ENCODE peak calls at places on chromosomes 1 and 21, in eight cellular contexts. S is AG04450, T is psoas muscle, P is PC-3, G is transverse colon, E is aorta, I is tibial nerve, K is esophagus squamous epithelium. O is an unnamed sample.

GRCh38 chr1:15016526-15016925 is 137.0 kb upstream of the TMEM51 start:
- DNase-seq in S (no peak), E (no peak), T (no peak), G (no peak), P (no peak), K (no peak), I (no peak), O (no peak)

GRCh38 chr1:186330758-186331157 is 44.3 kb downstream of the TPR start:
- DNase-seq in I (no peak), K (no peak), G (no peak), S (no peak), T (no peak), E (no peak), P (peak; percentile 10), O (no peak)

GRCh38 chr1:167791281-167792209 is 69.8 kb downstream of the MPZL1 start:
- DNase-seq in K (no peak), P (no peak), S (peak; percentile 98), T (peak; percentile 43), G (peak; percentile 36), E (no peak), I (peak; percentile 40), O (no peak)

GRCh38 chr1:2409745-2410144 is 2.6 kb downstream of the PEX10 start:
- DNase-seq in T (no peak), G (no peak), E (no peak), I (no peak), K (no peak), P (no peak), S (no peak), O (no peak)

GRCh38 chr1:196407358-196408041 is 200.7 kb downstream of the KCNT2 start:
- DNase-seq in T (no peak), K (no peak), G (no peak), I (no peak), P (no peak), E (no peak), S (no peak), O (no peak)

GRCh38 chr1:24189528-24189927 is 2.4 kb upstream of the IFNLR1 start:
- DNase-seq in G (peak; percentile 65), I (no peak), S (no peak), K (no peak), T (no peak), E (no peak), P (no peak), O (no peak)

GRCh38 chr1:98793136-98793535 is 131.6 kb downstream of the SNX7 start:
- DNase-seq in T (no peak), S (no peak), P (no peak), E (no peak), G (no peak), I (no peak), K (no peak), O (no peak)

GRCh38 chr1:12433323-12434053 is 184.5 kb downstream of the DHRS3 start:
- DNase-seq in E (peak; percentile 73), T (peak; percentile 49), S (no peak), K (no peak), G (peak; percentile 36), P (peak; percentile 3), I (no peak), O (no peak)

GRCh38 chr1:201715801-201716741 is 112.9 kb upstream of the IPO9 start:
- DNase-seq in T (no peak), I (no peak), K (no peak), E (peak; percentile 78), S (no peak), G (no peak), P (no peak), O (no peak)

GRCh38 chr1:18100493-18101063 is 7.0 kb upstream of the IGSF21 start:
- DNase-seq in K (no peak), P (peak; percentile 75), T (peak; percentile 58), I (peak; percentile 69), G (peak; percentile 79), E (peak; percentile 78), S (peak; percentile 18), O (no peak)

GRCh38 chr1:112542206-112542973 is 33.6 kb downstream of the WNT2B start:
- DNase-seq in I (no peak), T (no peak), K (no peak), G (no peak), E (no peak), P (no peak), S (no peak), O (no peak)

GRCh38 chr1:7281821-7282220 is 489.3 kb upstream of the VAMP3 start:
- DNase-seq in E (no peak), P (no peak), G (no peak), S (peak; percentile 75), K (no peak), T (no peak), I (no peak), O (no peak)

GRCh38 chr1:19163261-19163660 is 46.8 kb downstream of the UBR4 start:
- DNase-seq in K (no peak), I (no peak), E (no peak), G (no peak), S (peak; percentile 86), P (peak; percentile 73), T (no peak), O (no peak)
- H3K27ac ChIP-seq in K (peak overlapping the region; percentile 40), I (no peak overlapping the region), E (peak overlapping the region; percentile 41), G (peak overlapping the region; percentile 25), S (peak overlapping the region; percentile 11), P (peak overlapping the region; percentile 45), T (no peak overlapping the region), O (no peak overlapping the region)

DNA sequence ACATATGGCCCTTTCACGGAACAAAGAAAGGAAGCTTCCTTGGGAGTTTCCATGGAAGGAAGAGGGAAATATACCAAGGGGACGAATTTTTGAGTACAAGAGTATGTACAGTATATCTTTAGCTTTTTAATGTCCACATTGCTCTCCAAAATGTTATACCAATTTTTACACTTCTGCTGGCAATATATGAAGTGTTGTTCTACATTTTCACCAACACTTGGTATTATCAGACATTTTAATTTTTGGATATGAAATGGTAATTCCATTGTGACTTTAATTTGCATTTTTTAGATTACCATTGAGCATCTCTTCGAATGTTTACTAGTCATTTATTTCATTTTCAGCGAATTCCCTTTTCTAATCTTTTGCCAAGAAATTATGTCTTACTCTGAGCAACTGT is 5.5 kb upstream of the VPS45 start:
- DNase-seq in G (no peak), E (no peak), S (no peak), I (no peak), T (no peak), P (no peak), K (no peak), O (no peak)
- H3K27ac ChIP-seq in G (peak overlapping the region; percentile 47), E (peak overlapping the region; percentile 33), S (peak overlapping the region; percentile 91), I (peak overlapping the region; percentile 63), T (no peak overlapping the region), P (peak overlapping the region; percentile 48), K (peak overlapping the region; percentile 70), O (peak overlapping the region; percentile 56)

DNA sequence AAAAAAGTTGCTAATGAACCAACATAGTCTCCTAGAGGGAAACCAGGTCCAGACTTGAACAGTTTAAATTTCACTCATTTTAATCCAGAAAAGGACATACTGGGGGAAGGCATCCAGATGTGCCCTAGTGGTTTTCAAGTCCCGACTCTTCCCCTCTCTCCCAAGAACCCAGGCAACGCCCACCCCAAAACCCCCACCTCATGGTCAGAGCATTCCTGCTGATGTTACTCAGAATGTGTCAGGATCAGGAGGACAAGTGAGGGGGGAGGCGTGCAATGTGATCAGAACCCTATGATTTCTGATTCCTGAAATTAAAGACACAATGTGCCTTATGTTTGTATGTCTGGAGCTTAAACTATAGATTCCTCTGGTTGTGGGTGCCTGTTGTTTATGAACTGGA is 1.6 kb upstream of the CTSK start:
- DNase-seq in T (peak; percentile 15), I (no peak), P (peak; percentile 22), K (no peak), E (no peak), S (no peak), G (no peak), O (peak; percentile 69)
- H3K27ac ChIP-seq in T (no peak overlapping the region), I (peak overlapping the region; percentile 80), P (no peak overlapping the region), K (peak overlapping the region; percentile 61), E (no peak overlapping the region), S (no peak overlapping the region), G (no peak overlapping the region), O (peak overlapping the region; percentile 46)

DNA sequence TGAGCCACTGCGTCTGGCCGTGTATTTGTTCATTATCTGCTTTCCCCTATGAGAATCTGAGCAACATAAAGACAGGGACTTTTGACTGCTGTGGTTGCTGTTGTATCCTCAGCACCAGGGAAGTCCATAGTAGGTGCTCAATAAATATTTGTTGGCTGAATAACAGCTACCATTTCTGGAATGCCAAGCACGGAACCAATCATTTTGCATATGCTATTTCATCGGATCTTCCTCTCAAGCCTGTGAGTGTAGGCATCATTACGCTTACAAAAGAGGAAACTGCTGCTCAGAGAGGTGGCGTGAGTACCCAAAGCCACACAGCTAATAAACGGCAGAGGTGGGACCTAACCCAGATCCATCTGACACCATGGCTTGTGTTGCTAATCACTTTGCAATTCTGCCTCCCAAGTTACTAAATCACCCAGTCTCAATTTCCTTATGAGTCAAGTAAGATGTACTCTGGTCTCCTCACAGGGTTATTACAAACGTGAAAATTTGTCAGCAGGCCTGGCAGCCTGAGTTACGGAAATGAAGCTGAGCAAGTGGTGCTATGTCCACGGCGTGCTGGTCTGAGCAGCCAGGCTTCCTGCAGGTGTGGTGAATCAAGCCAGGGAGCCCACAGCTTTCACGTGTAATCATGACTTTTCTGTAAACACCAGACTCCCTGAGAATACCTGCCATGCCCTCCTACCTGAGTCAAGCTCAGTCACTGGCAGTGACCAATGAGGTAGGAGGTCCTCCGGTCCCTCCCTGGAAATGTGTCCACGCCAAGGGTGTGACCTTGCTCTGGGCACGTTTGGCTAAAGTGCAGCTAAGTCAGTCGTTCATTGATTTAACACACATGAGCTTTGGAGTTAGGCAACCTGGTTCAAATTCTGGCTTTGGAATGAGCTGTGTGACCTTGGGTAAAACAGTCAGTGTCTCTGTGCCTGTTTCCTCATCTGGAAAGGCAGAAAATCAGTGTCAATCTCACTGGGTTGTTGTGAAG is 4.8 kb upstream of the RHCE start:
- DNase-seq in E (no peak), I (no peak), S (no peak), K (no peak), P (peak; percentile 80), G (peak; percentile 68), T (no peak), O (peak; percentile 96)
- H3K27ac ChIP-seq in E (no peak overlapping the region), I (no peak overlapping the region), S (no peak overlapping the region), K (peak overlapping the region; percentile 73), P (peak overlapping the region; percentile 51), G (peak overlapping the region; percentile 58), T (peak overlapping the region; percentile 10), O (peak overlapping the region; percentile 88)

DNA sequence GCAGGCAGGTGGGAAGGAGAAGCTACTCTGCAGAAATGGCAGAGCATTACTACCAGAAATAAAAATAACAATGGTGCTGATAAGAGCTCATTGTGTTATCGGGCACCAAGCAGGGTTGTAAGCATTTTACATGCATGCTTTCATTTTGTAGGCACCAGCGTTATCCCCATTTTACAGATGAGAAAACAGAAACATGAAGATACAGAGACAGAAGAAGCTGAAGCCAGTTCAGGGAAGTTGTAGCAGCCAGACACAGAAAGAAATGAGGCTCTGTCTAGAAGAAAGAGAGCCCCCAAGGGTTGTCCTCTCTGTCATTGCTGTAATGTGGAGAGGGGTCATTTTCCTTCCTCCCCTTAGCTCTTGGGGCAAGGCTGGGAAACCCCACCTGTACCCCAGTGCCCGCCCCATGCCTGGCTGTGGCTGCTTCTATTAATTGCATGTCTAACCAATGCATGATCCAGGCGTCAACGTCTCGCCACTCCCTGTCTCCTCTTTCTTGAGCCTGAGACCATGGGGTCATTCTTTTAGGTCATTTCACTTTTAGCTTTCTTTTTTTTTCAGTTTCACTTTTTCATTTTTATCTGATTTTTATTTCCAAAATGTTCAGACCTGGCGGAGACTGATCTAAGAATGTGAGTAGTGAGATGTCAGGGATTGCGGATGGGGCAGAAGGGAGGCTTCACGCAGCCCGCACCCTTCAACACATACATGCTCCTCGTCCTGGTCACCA is 6.8 kb downstream of the OLIG1 start:
- DNase-seq in P (no peak), S (no peak), T (no peak), E (no peak), G (no peak), K (no peak), I (no peak), O (no peak)
- H3K27ac ChIP-seq in P (no peak overlapping the region), S (no peak overlapping the region), T (no peak overlapping the region), E (no peak overlapping the region), G (no peak overlapping the region), K (no peak overlapping the region), I (no peak overlapping the region), O (no peak overlapping the region)

O was measured in epithelial cell of prostate.